ENCODE peak calls at places on chromosomes 13 and 19, in seven cellular contexts. Q, L, J, V, K, F and W are unnamed samples.

GRCh38 chr19:7908742-7909461 is 5.2 kb downstream of the MAP2K7 start:
- DNase-seq in F (no peak), V (no peak), K (no peak), Q (no peak), L (no peak), J (no peak), W (no peak)

GRCh38 chr13:111962431-111962891 is 104.5 kb upstream of the SOX1 start:
- DNase-seq in L (no peak), F (peak), K (no peak), V (peak), J (no peak), Q (no peak), W (no peak)

GRCh38 chr19:48539503-48540096 is 12.4 kb upstream of the SULT2B1 start:
- DNase-seq in J (no peak), Q (no peak), L (no peak), V (no peak), K (peak), F (peak), W (peak)

GRCh38 chr13:106383791-106384190 is 151.7 kb downstream of the EFNB2 start:
- DNase-seq in J (no peak), Q (no peak), K (no peak), L (no peak), V (no peak), F (no peak), W (no peak)

GRCh38 chr19:49403404-49404187 is 15.5 kb downstream of the KASH5 start:
- DNase-seq in F (no peak), K (peak), Q (no peak), L (peak), V (peak), J (peak), W (no peak)

GRCh38 chr13:46667687-46668281 is 114.8 kb downstream of the LRCH1 start:
- DNase-seq in V (no peak), L (no peak), Q (no peak), J (no peak), F (peak), K (no peak), W (no peak)

GRCh38 chr13:91722267-91722884 is 324.0 kb downstream of the GPC5 start:
- DNase-seq in L (no peak), V (no peak), J (peak), Q (no peak), F (peak), K (peak), W (peak)

GRCh38 chr13:109990296-109990695 is 203.9 kb upstream of the IRS2 start:
- DNase-seq in V (no peak), L (no peak), J (no peak), F (no peak), Q (no peak), K (no peak), W (no peak)

GRCh38 chr19:32966750-32967149 is 5.0 kb downstream of the CEP89 start:
- DNase-seq in J (no peak), V (no peak), K (no peak), Q (no peak), F (no peak), L (no peak), W (no peak)

GRCh38 chr19:32969549-32969948 is 2.2 kb downstream of the CEP89 start:
- DNase-seq in V (no peak), K (no peak), J (no peak), Q (no peak), F (no peak), L (no peak), W (no peak)

GRCh38 chr19:32976223-32976805 is 4.3 kb downstream of the FAAP24 start:
- DNase-seq in L (peak), F (peak), Q (peak), K (peak), J (peak), V (peak), W (peak)

GRCh38 chr19:32971012-32971595 is 654 bp downstream of the CEP89 start:
- DNase-seq in V (no peak), J (no peak), L (no peak), K (no peak), Q (no peak), F (no peak), W (no peak)

GRCh38 chr19:32971715-32972540 is at the start of the genes CEP89 and FAAP24:
- DNase-seq in F (peak), Q (peak), L (peak), K (peak), J (peak), V (peak), W (peak)
- H3K18ac ChIP-seq in F (peak), Q (no peak), L (no peak), K (peak), J (peak), V (peak), W (peak)

DNA sequence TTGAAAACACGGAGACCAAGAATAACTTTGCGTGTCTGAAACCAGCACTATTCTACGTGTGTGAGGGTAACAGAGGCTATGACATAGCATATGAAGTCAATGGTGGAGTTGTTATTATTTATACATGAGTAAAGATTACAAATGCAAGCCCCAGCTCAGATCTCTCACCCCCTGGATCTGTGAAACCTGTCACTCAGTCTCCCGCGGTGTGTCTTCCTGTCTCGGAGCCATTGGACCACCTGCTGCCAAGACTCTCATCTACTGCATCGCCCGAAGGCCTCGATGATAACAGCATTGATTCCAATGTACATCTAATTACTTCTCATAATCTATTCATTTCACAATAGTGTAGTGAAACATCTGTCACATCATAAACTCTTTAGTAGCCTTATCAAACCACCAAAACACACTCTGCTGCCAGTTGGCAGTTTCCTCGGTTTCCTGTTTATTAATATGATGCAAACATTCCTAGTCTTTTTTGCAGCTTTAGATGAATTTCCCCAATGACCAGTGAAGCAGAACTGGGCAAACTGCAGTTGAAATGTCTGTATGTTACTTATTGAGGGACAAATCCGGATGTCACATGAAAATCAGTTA is 220.3 kb downstream of the POU4F1 start:
- DNase-seq in Q (no peak), J (peak), V (no peak), F (no peak), K (no peak), L (no peak), W (no peak)
- H2AK5ac ChIP-seq in Q (no peak), J (no peak), V (no peak), F (no peak), K (no peak), L (no peak), W (no peak)

GRCh38 chr19:40213251-40213793 is 4.9 kb downstream of the TTC9B start:
- DNase-seq in K (no peak), F (no peak), L (no peak), V (no peak), Q (no peak), J (no peak), W (no peak)

GRCh38 chr19:40213882-40214570 is 4.2 kb downstream of the TTC9B start:
- DNase-seq in V (no peak), K (no peak), J (no peak), Q (no peak), F (no peak), L (no peak), W (no peak)

GRCh38 chr19:40216013-40216776 is 2.0 kb downstream of the TTC9B start:
- DNase-seq in K (no peak), L (no peak), V (no peak), Q (no peak), J (no peak), F (no peak), W (no peak)

GRCh38 chr19:40216777-40217026 is 1.5 kb downstream of the TTC9B start:
- DNase-seq in Q (no peak), L (no peak), K (no peak), J (no peak), F (no peak), V (no peak), W (no peak)

GRCh38 chr19:40214936-40215335 is 3.2 kb downstream of the TTC9B start:
- DNase-seq in Q (no peak), J (no peak), F (no peak), L (no peak), K (no peak), V (no peak), W (no peak)
- H3K18ac ChIP-seq in Q (no peak), J (no peak), F (no peak), L (no peak), K (no peak), V (no peak), W (no peak)

DNA sequence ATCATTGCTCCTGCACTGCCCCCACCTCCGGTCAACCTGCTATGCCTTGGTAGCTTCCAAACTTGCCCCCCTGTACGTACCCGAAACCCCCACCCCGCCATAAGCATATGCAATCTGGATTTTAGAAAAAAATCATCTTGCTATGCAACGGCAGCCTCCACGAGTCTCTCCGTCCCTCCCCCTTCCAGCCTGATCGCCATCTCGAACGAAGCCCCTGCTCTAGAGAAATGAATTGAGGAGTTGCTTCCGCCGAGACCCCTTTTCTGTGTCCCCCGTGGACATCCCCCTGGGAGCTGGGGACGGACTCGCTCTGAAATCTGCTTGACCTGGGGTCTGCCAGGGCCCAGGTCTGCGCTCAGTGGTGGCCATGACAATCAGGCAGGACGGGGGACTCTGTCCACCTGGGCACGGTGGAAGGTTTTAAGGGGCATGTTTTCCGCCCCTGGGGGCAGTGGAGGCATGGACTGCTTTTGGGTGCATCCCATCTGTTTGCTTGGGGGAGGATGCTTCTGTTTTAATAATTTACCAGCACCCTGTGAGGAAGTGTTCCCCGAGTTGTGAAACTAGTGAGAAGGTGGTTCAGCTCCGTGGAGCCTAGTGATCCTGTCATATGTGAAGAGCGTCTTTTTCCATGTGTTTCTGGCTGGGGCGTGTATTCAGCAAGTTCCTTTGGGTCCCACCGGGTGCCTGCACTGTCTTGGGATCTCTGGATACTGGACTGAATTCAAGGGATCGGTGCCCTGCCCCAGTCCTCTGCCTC is 1.0 kb downstream of the KDM4B start:
- DNase-seq in F (peak), L (no peak), K (no peak), J (no peak), Q (peak), V (no peak), W (no peak)
- H2AK5ac ChIP-seq in F (no peak), L (no peak), K (peak), J (no peak), Q (peak), V (no peak), W (no peak)

GRCh38 chr13:93080587-93080986 is 146.0 kb upstream of the GPC6 start:
- DNase-seq in K (peak), Q (no peak), J (no peak), V (no peak), L (no peak), F (peak), W (no peak)

GRCh38 chr13:93080166-93080565 is 146.4 kb upstream of the GPC6 start:
- DNase-seq in L (no peak), J (no peak), F (no peak), Q (no peak), K (no peak), V (no peak), W (no peak)

DNA sequence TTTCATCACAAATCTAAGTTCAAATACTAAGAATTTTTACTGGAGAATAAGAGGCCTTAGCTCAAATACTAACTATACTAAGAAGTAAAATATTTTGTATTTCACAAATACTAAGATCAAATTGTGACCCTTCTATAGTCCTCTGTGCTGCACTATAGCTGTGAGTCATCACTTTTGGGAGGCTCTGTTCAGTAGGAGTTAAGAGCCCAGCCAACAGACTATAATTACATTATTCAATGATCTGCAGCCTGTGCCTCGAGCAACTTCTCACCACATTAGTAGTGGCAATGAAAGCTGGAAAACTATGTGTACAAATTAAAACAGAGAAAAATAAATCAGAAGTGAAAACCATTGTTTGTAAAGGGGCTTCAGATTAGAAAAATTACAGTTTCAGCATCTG is 147.3 kb upstream of the GPC6 start:
- DNase-seq in V (no peak), Q (no peak), L (no peak), K (peak), J (peak), F (peak), W (no peak)
- H3K18ac ChIP-seq in V (no peak), Q (no peak), L (no peak), K (no peak), J (no peak), F (no peak), W (no peak)

DNA sequence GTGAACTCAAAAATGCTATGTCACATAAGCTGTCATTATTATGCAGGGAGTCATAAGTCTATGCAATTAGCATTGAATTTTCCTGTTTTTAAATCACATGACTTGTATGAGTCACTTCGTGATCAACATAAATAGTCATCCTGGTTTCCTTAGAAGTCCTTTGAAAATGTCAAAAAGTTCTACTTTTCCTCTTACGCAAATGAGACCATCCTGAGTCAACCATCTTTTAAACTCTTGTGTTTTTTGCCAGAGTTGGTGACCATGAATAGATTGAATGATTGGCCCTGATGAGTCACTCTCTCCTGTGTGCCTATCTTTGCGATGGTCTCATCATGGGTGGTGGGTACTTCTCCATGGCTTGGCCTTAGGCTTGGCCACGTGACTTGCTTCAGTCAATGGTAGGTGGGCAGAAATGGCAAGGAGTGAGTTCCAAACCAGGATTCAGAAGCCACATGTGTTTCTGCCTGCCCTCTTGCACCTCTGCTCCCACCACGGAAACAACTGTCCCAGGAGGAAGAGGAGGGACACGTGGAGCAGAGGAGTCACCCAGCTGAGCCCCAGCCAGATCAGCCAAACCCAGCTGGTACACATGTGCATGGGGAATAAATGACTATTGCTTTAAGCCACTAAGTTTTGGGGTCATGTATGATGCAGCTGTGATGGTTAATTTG is 123.5 kb upstream of the CACNA1A start:
- DNase-seq in J (no peak), F (no peak), V (no peak), L (no peak), K (peak), Q (no peak), W (no peak)
- H2AK5ac ChIP-seq in J (no peak), F (no peak), V (no peak), L (no peak), K (peak), Q (no peak), W (no peak)

DNA sequence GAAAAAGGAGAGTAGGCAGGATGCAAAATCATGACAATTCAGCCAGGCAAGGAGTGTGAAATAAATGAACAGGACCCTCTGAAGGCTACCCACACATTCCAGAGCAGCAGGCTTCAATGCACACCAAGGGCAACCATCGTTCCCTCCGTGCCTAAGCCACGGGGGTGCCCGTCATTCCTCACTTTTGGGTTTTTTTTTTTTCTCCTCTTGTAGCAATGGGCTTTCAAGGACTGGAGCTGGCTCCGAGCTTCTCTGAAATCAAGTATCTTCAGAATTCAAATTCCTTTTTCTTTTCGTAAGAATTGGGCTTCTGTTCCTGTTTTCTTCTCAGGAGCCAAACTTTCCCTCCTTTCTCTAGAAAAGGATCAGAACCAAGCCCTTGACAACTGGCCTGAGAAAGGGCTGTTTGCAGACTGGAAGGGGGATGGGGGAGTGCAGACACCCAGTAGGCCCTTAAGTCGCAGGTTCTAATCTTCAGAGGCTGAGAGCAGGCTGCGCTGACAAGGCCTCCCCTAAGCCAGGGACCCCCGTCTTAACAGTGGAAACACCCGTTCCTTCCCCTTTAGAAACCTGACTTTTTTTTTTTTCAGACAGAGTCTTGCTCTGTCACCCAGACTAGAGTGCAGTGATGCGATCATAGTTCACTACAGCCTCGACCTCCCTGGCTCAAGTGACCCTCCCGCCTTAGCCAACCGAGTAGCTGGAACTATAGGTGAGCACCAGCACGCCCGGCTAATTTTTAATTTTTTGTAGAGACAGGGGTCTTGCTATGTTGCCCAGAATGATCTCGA is 51.7 kb downstream of the RFX2 start:
- DNase-seq in Q (no peak), K (no peak), V (no peak), L (no peak), J (no peak), F (no peak), W (no peak)
- H3K18ac ChIP-seq in Q (no peak), K (no peak), V (peak), L (no peak), J (no peak), F (no peak), W (no peak)

GRCh38 chr19:2195914-2196313 is 32.2 kb downstream of the DOT1L start:
- DNase-seq in L (no peak), F (no peak), J (no peak), V (no peak), K (no peak), Q (no peak), W (no peak)

GRCh38 chr19:2195361-2195760 is 31.6 kb downstream of the DOT1L start:
- DNase-seq in L (no peak), V (no peak), Q (no peak), F (no peak), J (no peak), K (no peak), W (no peak)

GRCh38 chr19:2198317-2198716 is 34.6 kb downstream of the DOT1L start:
- DNase-seq in J (no peak), F (no peak), L (no peak), V (no peak), K (no peak), Q (no peak), W (no peak)

GRCh38 chr19:2199215-2199614 is 35.5 kb downstream of the DOT1L start:
- DNase-seq in J (peak), Q (peak), V (peak), F (no peak), L (no peak), K (no peak), W (no peak)

DNA sequence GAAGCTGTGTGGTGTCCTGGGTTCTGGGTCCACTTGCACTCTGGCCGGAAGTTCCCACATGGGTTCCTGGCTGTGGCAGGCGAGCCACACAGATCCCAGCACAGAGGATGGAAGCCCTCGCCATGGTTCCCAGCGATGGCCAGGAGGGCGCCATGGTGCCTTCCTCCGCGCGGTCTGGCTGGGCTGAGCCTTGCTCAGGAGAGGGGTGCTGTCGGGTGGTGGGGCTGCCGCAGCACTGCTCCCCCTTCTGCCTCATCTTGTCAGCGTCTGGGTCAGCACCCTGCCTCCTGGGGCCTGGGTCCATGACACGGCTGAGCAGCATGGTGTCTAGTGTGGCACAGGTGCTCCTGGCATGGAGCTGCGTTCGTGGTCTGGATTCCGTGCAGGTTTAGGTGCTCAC is 33.5 kb downstream of the DOT1L start:
- DNase-seq in L (no peak), J (no peak), K (no peak), F (no peak), Q (no peak), V (no peak), W (no peak)
- H2AK5ac ChIP-seq in L (no peak), J (no peak), K (peak), F (no peak), Q (no peak), V (no peak), W (no peak)

GRCh38 chr19:13633109-13633508 is 126.8 kb upstream of the CACNA1A start:
- DNase-seq in J (no peak), L (no peak), V (peak), Q (peak), F (no peak), K (peak), W (no peak)

GRCh38 chr19:13634658-13635057 is 128.4 kb upstream of the CACNA1A start:
- DNase-seq in J (no peak), V (no peak), Q (no peak), L (no peak), F (no peak), K (no peak), W (no peak)

GRCh38 chr19:13639342-13639929 is 124.9 kb upstream of the MRI1 start:
- DNase-seq in L (no peak), F (no peak), Q (no peak), V (no peak), J (no peak), K (no peak), W (no peak)

GRCh38 chr19:13637664-13638063 is 126.7 kb upstream of the MRI1 start:
- DNase-seq in K (peak), Q (no peak), V (no peak), F (no peak), L (no peak), J (no peak), W (no peak)

DNA sequence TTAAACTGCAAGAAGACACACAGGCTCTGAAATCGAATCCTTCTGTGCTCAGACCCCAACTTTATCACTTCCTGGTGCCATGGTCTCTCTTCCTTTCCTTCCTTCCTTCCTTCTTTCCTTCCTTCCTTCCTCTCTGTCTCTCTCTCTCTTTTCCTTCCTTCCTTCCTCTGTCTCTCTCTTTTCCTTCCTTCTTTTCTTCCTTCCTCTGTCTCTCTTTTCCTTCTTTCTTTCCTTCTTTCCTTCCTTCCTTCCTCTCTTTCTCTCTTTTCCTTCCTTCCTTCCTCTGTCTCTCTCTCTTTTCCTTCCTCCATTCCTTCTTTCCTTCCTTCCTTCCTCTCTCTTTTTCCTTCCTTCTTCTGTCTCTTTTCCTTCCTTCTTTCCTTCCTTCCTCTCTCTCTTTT is 127.2 kb upstream of the CACNA1A start:
- DNase-seq in L (no peak), F (no peak), J (no peak), K (no peak), V (no peak), Q (no peak), W (no peak)
- H3K18ac ChIP-seq in L (no peak), F (no peak), J (no peak), K (peak), V (no peak), Q (no peak), W (no peak)